ENCODE peak calls at places on chromosome 17, in five cellular contexts. S is H7; P is LHCN-M2; G is effector memory CD4-positive, alpha-beta T cell; M is caudate nucleus. L is an unnamed sample.

GRCh38 chr17:1365445-1366039 is 34.5 kb downstream of the YWHAE start:
- DNase-seq in P (peak), S (peak), G (peak), M (peak), L (peak)

GRCh38 chr17:69179227-69179952 is 37.7 kb upstream of the ABCA6 start:
- DNase-seq in M (no peak), G (no peak), P (peak), S (no peak), L (no peak)

GRCh38 chr17:28293994-28294393 is 25.0 kb upstream of the TMEM97 start:
- DNase-seq in M (no peak), P (no peak), G (no peak), S (no peak), L (no peak)

GRCh38 chr17:58786586-58787295 is 31.1 kb downstream of the PPM1E start:
- DNase-seq in P (peak), M (no peak), S (no peak), G (no peak), L (no peak)

GRCh38 chr17:48043171-48043570 is 5.0 kb upstream of the NFE2L1 start:
- DNase-seq in G (no peak), P (peak), M (no peak), S (no peak), L (no peak)

GRCh38 chr17:79146562-79146961 is 71.9 kb downstream of the ENGASE start:
- DNase-seq in S (no peak), M (no peak), P (no peak), G (no peak), L (no peak)

GRCh38 chr17:21204923-21205322 is 9.0 kb downstream of the TMEM11 start:
- DNase-seq in M (no peak), G (no peak), P (no peak), S (no peak), L (no peak)

GRCh38 chr17:42409467-42410351 is 13.3 kb downstream of the CAVIN1 start:
- DNase-seq in P (peak), M (no peak), S (no peak), G (no peak), L (peak)

GRCh38 chr17:50181155-50181554 is 15.3 kb downstream of the SGCA start:
- DNase-seq in M (peak), P (no peak), G (no peak), S (no peak), L (peak)

GRCh38 chr17:26963163-26963503 is 330.8 kb upstream of the WSB1 start:
- DNase-seq in P (no peak), M (no peak), G (no peak), S (peak), L (no peak)

GRCh38 chr17:79005063-79005861 is 4.3 kb downstream of the CANT1 start:
- DNase-seq in S (no peak), G (no peak), P (no peak), M (no peak), L (no peak)

GRCh38 chr17:17849147-17849820 is 12.5 kb upstream of the SREBF1 start:
- DNase-seq in P (peak), G (peak), S (no peak), M (no peak), L (peak)

GRCh38 chr17:2691069-2691871 is 20.3 kb downstream of the CLUH start:
- DNase-seq in S (peak), G (no peak), P (no peak), M (no peak), L (no peak)

GRCh38 chr17:79573196-79573929 is 37.5 kb downstream of the RBFOX3 start:
- DNase-seq in P (peak), M (no peak), S (no peak), G (no peak), L (no peak)

GRCh38 chr17:79752175-79752574 is 21.4 kb downstream of the ENPP7 start:
- DNase-seq in M (no peak), S (peak), G (no peak), P (no peak), L (no peak)

GRCh38 chr17:82020874-82021727 is 1.6 kb downstream of the CENPX start:
- DNase-seq in G (no peak), S (peak), P (peak), M (peak), L (peak)

GRCh38 chr17:66255112-66255511 is 25.9 kb upstream of the APOH start:
- DNase-seq in G (no peak), S (peak), P (peak), M (peak), L (no peak)

GRCh38 chr17:4721203-4722135 is 9.8 kb upstream of the MED11 start:
- DNase-seq in G (peak), M (no peak), S (no peak), P (peak), L (no peak)

GRCh38 chr17:12388206-12388605 is 277.5 kb upstream of the MYOCD start:
- DNase-seq in S (no peak), G (no peak), M (no peak), P (no peak), L (no peak)

GRCh38 chr17:54899721-54900456 is 763 bp upstream of the TOM1L1 start:
- DNase-seq in S (peak), P (no peak), G (no peak), M (no peak), L (no peak)

GRCh38 chr17:81517339-81518112 is 4.9 kb upstream of the ACTG1 start:
- DNase-seq in S (peak), M (no peak), G (no peak), P (no peak), L (no peak)

GRCh38 chr17:35841505-35841904 is 27.2 kb downstream of the HEATR9 start:
- DNase-seq in M (no peak), P (peak), G (no peak), S (no peak), L (no peak)

GRCh38 chr17:78735832-78736525 is 46.1 kb downstream of the CYTH1 start:
- DNase-seq in P (peak), M (no peak), G (no peak), S (no peak), L (no peak)

GRCh38 chr17:34024303-34025178 is 230.5 kb upstream of the CCL2 start:
- DNase-seq in S (peak), P (no peak), G (no peak), M (no peak), L (peak)

GRCh38 chr17:15951368-15952047 is 6.6 kb downstream of the ADORA2B start:
- DNase-seq in S (peak), M (no peak), G (no peak), P (no peak), L (no peak)

GRCh38 chr17:79950711-79951110 is 85.0 kb downstream of the TBC1D16 start:
- DNase-seq in P (no peak), G (no peak), M (peak), S (peak), L (peak)

GRCh38 chr17:55693244-55694216 is 29.1 kb downstream of the TMEM100 start:
- DNase-seq in M (no peak), G (no peak), P (no peak), S (no peak), L (no peak)

GRCh38 chr17:40063034-40063765 is 435 bp downstream of the THRA start:
- DNase-seq in G (no peak), M (peak), P (no peak), S (peak), L (no peak)

GRCh38 chr17:18250708-18251107 is 7.8 kb downstream of the FLII start:
- DNase-seq in G (no peak), M (no peak), P (no peak), S (no peak), L (no peak)

GRCh38 chr17:57987582-57988300 is at the start of gene VEZF1:
- DNase-seq in M (peak), S (peak), P (peak), G (peak), L (peak)

L was measured in C1 segment of cervical spinal cord.